ENCODE peak calls at places on chromosomes 7 and 10, in four cellular contexts. E, V, Z and T are unnamed samples.

GRCh38 chr7:86469680-86470295 is 173.9 kb upstream of the GRM3 start:
- DNase-seq in V (peak), E (peak), Z (peak), T (no peak)

GRCh38 chr10:98029149-98030092 is 1.0 kb downstream of the CRTAC1 start:
- DNase-seq in Z (no peak), E (no peak), V (no peak), T (no peak)

GRCh38 chr7:107262857-107263256 is 94.1 kb downstream of the HBP1 start:
- DNase-seq in V (no peak), E (peak), Z (no peak), T (no peak)

GRCh38 chr7:123660514-123661354 is 5.1 kb downstream of the LMOD2 start:
- DNase-seq in Z (no peak), V (no peak), E (no peak), T (no peak)

GRCh38 chr10:129694633-129695356 is 227.8 kb downstream of the MGMT start:
- DNase-seq in V (no peak), Z (no peak), E (no peak), T (no peak)

GRCh38 chr7:150400779-150401423 is 21.8 kb downstream of the ZNF775 start:
- DNase-seq in V (no peak), E (no peak), Z (no peak), T (no peak)

GRCh38 chr10:94274142-94274787 is 88.5 kb downstream of the NOC3L start:
- DNase-seq in V (no peak), Z (no peak), E (no peak), T (no peak)

GRCh38 chr10:122062831-122063674 is 74.1 kb downstream of the TACC2 start:
- DNase-seq in E (peak), Z (no peak), V (peak), T (no peak)

GRCh38 chr10:130300608-130301025 is 164.4 kb downstream of the GLRX3 start:
- DNase-seq in Z (no peak), V (no peak), E (no peak), T (peak)

GRCh38 chr10:2744547-2745212 is 322.7 kb upstream of the PFKP start:
- DNase-seq in E (no peak), Z (no peak), V (no peak), T (no peak)

GRCh38 chr7:120023494-120024167 is 249.3 kb upstream of the KCND2 start:
- DNase-seq in V (no peak), E (peak), Z (no peak), T (no peak)

GRCh38 chr7:2546776-2547586 is 8.3 kb downstream of the BRAT1 start:
- DNase-seq in V (no peak), E (no peak), Z (no peak), T (no peak)

GRCh38 chr7:131640686-131641085 is 84.3 kb upstream of the PODXL start:
- DNase-seq in Z (no peak), V (no peak), E (no peak), T (no peak)

GRCh38 chr7:33813331-33813730 is 92.0 kb upstream of the BMPER start:
- DNase-seq in E (no peak), V (no peak), Z (no peak), T (no peak)

GRCh38 chr10:68088744-68089143 is 13.7 kb upstream of the HERC4 start:
- DNase-seq in Z (no peak), E (peak), V (no peak), T (peak)

GRCh38 chr10:25952857-25953256 is 18.8 kb downstream of the MYO3A start:
- DNase-seq in V (no peak), E (no peak), Z (no peak), T (no peak)

GRCh38 chr7:2521341-2521745 is 1.8 kb downstream of the LFNG start:
- DNase-seq in E (no peak), V (no peak), Z (no peak), T (peak)

GRCh38 chr7:114422478-114423217 is 8.0 kb downstream of the FOXP2 start:
- DNase-seq in V (peak), E (no peak), Z (no peak), T (no peak)

GRCh38 chr7:105017263-105018051 is 3.5 kb downstream of the KMT2E start:
- DNase-seq in V (no peak), E (no peak), Z (peak), T (no peak)

GRCh38 chr7:152202056-152202455 is 176.6 kb downstream of the GALNT11 start:
- DNase-seq in Z (no peak), E (peak), V (peak), T (no peak)

GRCh38 chr7:66239467-66239856 is 34.3 kb downstream of the TPST1 start:
- DNase-seq in E (peak), Z (no peak), V (no peak), T (no peak)

GRCh38 chr7:142152076-142152475 is 40.6 kb downstream of the MGAM2 start:
- DNase-seq in E (no peak), Z (no peak), V (no peak), T (no peak)

GRCh38 chr10:97901381-97901780 is 51.7 kb downstream of the GOLGA7B start:
- DNase-seq in Z (no peak), E (no peak), V (no peak), T (no peak)

GRCh38 chr7:16918288-16918895 is 36.6 kb upstream of the AGR3 start:
- DNase-seq in E (peak), Z (peak), V (peak), T (peak)

GRCh38 chr7:101900103-101900502 is 82.7 kb downstream of the CUX1 start:
- DNase-seq in E (no peak), V (no peak), Z (no peak), T (no peak)

GRCh38 chr7:38306914-38307313 is 33.5 kb upstream of the TARP start:
- DNase-seq in E (no peak), V (no peak), Z (no peak), T (peak)

GRCh38 chr10:68301790-68302502 is 29.9 kb upstream of the HNRNPH3 start:
- DNase-seq in E (peak), Z (peak), V (peak), T (peak)

GRCh38 chr10:58577394-58577793 is 64.7 kb downstream of the BICC1 start:
- DNase-seq in E (peak), V (no peak), Z (no peak), T (no peak)
- H3K4me3 ChIP-seq in E (no peak), V (no peak), Z (no peak), T (no peak)

GRCh38 chr10:124344266-124344590 is 74.5 kb downstream of the OAT start:
- DNase-seq in E (no peak), V (no peak), Z (no peak), T (no peak)
- H3K4me3 ChIP-seq in E (no peak), V (no peak), Z (no peak), T (no peak)

GRCh38 chr7:116511552-116512523 is 12.3 kb downstream of the CAV2 start:
- DNase-seq in Z (peak), V (peak), E (peak), T (peak)
- H3K4me3 ChIP-seq in Z (peak), V (peak), E (peak), T (peak)

DNA sequence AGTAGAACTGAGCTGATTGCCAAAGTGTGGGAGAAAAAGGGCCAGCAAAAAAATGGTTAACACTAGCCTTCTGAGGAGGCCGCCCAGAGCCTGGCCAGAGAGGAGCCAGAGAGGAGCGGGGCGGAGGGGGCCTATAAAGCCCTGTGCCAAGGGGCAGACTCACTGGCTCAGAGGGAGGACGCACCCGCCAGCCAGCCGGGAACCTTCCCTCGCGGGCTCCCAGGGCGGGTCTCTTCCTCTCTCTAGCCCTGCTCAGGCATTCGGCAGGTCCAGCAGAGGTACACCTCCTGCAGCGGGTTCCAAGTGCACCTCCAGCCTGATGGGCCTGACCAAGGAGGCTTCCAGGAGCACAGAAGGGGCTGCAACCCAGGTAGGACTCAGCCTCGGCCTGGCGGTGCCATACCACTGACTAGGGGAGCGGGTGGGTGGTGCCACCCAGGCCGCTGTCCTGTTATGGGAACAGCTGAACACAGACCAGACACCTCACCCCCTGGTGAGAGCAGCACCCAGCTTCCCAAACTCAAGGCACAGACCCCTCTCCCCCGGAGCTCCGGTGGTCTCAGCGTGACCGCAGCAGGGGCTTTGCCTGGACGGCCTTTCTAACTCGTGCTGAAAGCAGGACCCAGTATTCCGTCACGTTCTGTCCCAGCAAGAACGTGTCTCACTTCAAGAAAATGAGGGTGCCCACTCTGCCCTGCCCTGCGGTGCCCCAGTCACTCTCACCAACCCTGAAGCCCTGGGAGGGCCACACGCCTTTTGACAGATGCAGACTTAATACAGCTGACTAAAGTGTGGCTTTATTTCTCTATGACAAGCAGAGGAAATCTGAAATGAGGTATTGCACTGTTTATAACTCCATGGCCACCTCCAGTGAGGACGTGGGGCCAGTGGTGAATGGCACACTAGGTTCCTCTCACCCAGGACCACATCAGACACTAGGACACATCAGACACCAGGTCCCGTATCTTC is at the start of gene GPER1:
- DNase-seq in V (no peak), E (peak), Z (peak), T (no peak)
- H3K4me3 ChIP-seq in V (peak), E (peak), Z (peak), T (no peak)

GRCh38 chr10:72831696-72832355 is 61.7 kb upstream of the OIT3 start:
- DNase-seq in Z (no peak), V (peak), E (peak), T (no peak)
- H3K4me3 ChIP-seq in Z (no peak), V (no peak), E (no peak), T (no peak)

GRCh38 chr7:26040085-26040484 is 111.9 kb upstream of the NFE2L3 start:
- DNase-seq in E (no peak), Z (no peak), V (no peak), T (no peak)

GRCh38 chr7:26038201-26038990 is 113.6 kb upstream of the NFE2L3 start:
- DNase-seq in V (peak), Z (no peak), E (no peak), T (no peak)

GRCh38 chr7:26034386-26034785 is 117.6 kb upstream of the NFE2L3 start:
- DNase-seq in Z (no peak), V (peak), E (no peak), T (no peak)

GRCh38 chr7:26035552-26035951 is 116.4 kb upstream of the NFE2L3 start:
- DNase-seq in E (no peak), Z (no peak), V (no peak), T (no peak)

DNA sequence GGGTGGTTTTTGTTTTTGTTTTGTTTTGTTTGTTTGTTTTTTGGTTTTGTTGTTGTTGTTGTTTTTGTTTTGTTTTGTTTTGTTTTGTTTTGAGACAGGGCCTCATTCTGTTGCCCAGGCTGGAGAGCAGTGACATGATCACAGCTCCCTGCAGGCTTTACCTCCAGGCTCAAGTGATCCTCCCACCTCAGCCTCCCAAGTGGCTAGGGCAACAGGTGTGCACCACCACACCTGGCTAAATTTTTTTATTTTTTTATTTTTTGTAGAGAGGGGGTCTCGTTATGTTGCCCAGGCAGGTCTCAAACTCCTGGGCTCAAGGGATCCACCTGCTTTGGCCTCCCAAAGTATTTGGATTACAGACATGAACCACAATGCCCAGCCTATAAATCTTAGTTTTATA is 115.9 kb upstream of the NFE2L3 start:
- DNase-seq in E (no peak), Z (no peak), V (no peak), T (no peak)
- H3K4me3 ChIP-seq in E (no peak), Z (no peak), V (no peak), T (no peak)

GRCh38 chr10:329361-330099 is 194.3 kb downstream of the ZMYND11 start:
- DNase-seq in E (peak), V (peak), Z (peak), T (no peak)
- H3K4me3 ChIP-seq in E (peak), V (no peak), Z (peak), T (no peak)